ENCODE peak calls at places on chromosomes 11 and 22, in six cellular contexts. J is HCT116, B is upper lobe of left lung, M is GM12878, S is K562, X is HepG2. Q is an unnamed sample.

GRCh38 chr22:36143066-36143815 is 17.3 kb downstream of the APOL3 start:
- ATAC-seq in J (no peak), B (no peak), M (no peak), S (no peak), X (peak), Q (no peak)

GRCh38 chr11:6667733-6668374 is 12.2 kb upstream of the DCHS1 start:
- ATAC-seq in J (peak), B (peak), M (peak), S (peak), X (peak), Q (peak)

GRCh38 chr11:61411589-61411988 is 18.2 kb downstream of the CPSF7 start:
- ATAC-seq in J (no peak), B (no peak), M (no peak), S (no peak), X (no peak), Q (no peak)

GRCh38 chr11:126198648-126199047 is 12.8 kb downstream of the RPUSD4 start:
- ATAC-seq in J (no peak), B (no peak), M (no peak), S (no peak), X (no peak), Q (no peak)

GRCh38 chr22:29315286-29316195 is at the start of gene RASL10A:
- ATAC-seq in J (peak), B (no peak), M (no peak), S (no peak), X (peak), Q (no peak)

GRCh38 chr11:68331338-68331947 is 19.1 kb downstream of the LRP5 start:
- ATAC-seq in J (no peak), B (no peak), M (no peak), S (no peak), X (peak), Q (peak)

GRCh38 chr11:65900899-65901180 is 652 bp upstream of the FOSL1 start:
- ATAC-seq in J (no peak), B (no peak), M (no peak), S (no peak), X (no peak), Q (no peak)

GRCh38 chr11:67022961-67023956 is at the start of gene SYT12:
- ATAC-seq in J (peak), B (peak), M (no peak), S (no peak), X (peak), Q (no peak)

GRCh38 chr11:128201006-128201405 is 386.4 kb downstream of the ETS1 start:
- ATAC-seq in J (no peak), B (no peak), M (no peak), S (no peak), X (no peak), Q (no peak)

GRCh38 chr22:44333847-44334635 is 21.3 kb upstream of the SHISAL1 start:
- ATAC-seq in J (no peak), B (no peak), M (no peak), S (no peak), X (no peak), Q (no peak)

GRCh38 chr22:36425977-36426523 is 38.3 kb upstream of the MYH9 start:
- ATAC-seq in J (peak), B (peak), M (peak), S (peak), X (peak), Q (no peak)

GRCh38 chr11:103888541-103888951 is 147.9 kb upstream of the DDI1 start:
- ATAC-seq in J (no peak), B (no peak), M (no peak), S (no peak), X (no peak), Q (no peak)

GRCh38 chr11:68843052-68843561 is 1.4 kb upstream of the CPT1A start:
- ATAC-seq in J (no peak), B (no peak), M (peak), S (no peak), X (no peak), Q (no peak)

GRCh38 chr11:108115495-108116140 is 5.7 kb upstream of the ACAT1 start:
- ATAC-seq in J (no peak), B (peak), M (peak), S (peak), X (peak), Q (peak)

GRCh38 chr11:125091247-125091876 is 20.1 kb downstream of the TMEM218 start:
- ATAC-seq in J (peak), B (peak), M (peak), S (peak), X (peak), Q (peak)

GRCh38 chr22:22351366-22351765 is 106.8 kb downstream of the VPREB1 start:
- ATAC-seq in J (no peak), B (no peak), M (no peak), S (no peak), X (no peak), Q (no peak)
- TF ChIP-seq POLR2AphosphoS5 in J (no peak), B (no peak), M (no peak), S (no peak), X (no peak), Q (no peak)

GRCh38 chr22:42314709-42315391 is 44.4 kb upstream of the TCF20 start:
- ATAC-seq in J (no peak), B (no peak), M (no peak), S (no peak), X (no peak), Q (no peak)

GRCh38 chr22:42313204-42313603 is 42.8 kb upstream of the TCF20 start:
- ATAC-seq in J (peak), B (no peak), M (no peak), S (peak), X (peak), Q (no peak)

GRCh38 chr22:42316988-42317387 is 46.5 kb upstream of the TCF20 start:
- ATAC-seq in J (peak), B (peak), M (peak), S (peak), X (no peak), Q (peak)

GRCh38 chr22:42313804-42314581 is 43.5 kb upstream of the TCF20 start:
- ATAC-seq in J (peak), B (no peak), M (peak), S (peak), X (peak), Q (no peak)

GRCh38 chr22:42315392-42315756 is 44.9 kb upstream of the TCF20 start:
- ATAC-seq in J (no peak), B (no peak), M (no peak), S (no peak), X (no peak), Q (no peak)
- TF ChIP-seq POLR2A in J (no peak), B (no peak), M (no peak), S (no peak), X (no peak), Q (no peak)

DNA sequence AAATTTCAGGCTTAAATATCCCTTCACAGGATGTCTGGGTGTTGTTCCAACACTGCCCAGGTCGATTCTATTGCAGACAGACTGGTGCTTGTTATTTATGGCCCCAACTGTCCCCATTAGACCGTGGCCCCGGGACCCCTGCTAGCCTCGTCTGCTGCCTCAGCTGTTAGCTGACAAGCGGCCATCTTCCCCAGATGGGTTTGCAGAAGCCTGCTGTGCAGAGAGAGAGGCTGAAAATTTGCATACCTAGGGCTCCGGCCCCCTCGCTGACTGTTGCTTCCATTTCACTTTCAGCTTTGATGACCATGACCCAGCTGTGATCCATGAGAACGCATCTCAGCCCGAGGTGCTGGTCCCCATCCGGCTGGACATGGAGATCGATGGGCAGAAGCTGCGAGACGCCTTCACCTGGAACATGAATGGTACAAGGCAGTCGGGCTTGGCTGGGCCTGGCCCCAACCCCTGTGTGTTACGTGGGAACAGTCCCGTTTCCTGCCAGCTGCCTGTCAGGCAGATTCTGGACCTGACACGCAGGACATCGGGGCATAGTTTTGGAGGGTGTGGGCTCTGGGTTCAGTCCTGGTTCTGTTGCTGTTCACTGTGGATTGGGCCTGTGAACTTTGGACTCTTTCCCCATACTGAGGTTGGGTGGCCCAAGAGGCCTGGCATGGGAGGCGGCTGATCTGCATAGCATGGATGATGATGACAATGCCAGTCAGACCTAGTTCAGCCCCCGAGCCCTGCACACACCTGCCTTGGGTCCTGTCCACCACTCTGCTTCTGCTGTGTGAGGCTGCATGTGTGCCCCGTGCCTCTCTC is 16.4 kb downstream of the SMARCB1 start:
- ATAC-seq in J (no peak), B (peak), M (peak), S (no peak), X (peak), Q (no peak)
- TF ChIP-seq POLR2AphosphoS5 in J (no peak), B (no peak), M (peak), S (no peak), X (no peak), Q (no peak)

GRCh38 chr11:9460322-9461067 is at the start of gene ZNF143:
- ATAC-seq in J (peak), B (peak), M (peak), S (peak), X (peak), Q (peak)
- TF ChIP-seq POLR2A in J (no peak), B (peak), M (peak), S (peak), X (peak), Q (peak)

GRCh38 chr11:110295487-110296225 is 758 bp downstream of the RDX start:
- ATAC-seq in J (peak), B (peak), M (peak), S (peak), X (peak), Q (peak)
- TF ChIP-seq POLR2AphosphoS5 in J (peak), B (no peak), M (peak), S (no peak), X (no peak), Q (peak)

GRCh38 chr11:441418-442274 is at the start of gene ANO9:
- ATAC-seq in J (peak), B (peak), M (peak), S (peak), X (peak), Q (no peak)
- TF ChIP-seq POLR2A in J (no peak), B (peak), M (peak), S (no peak), X (no peak), Q (no peak)

GRCh38 chr11:445765-446588 is 4.1 kb upstream of the PTDSS2 start:
- ATAC-seq in J (no peak), B (no peak), M (no peak), S (no peak), X (peak), Q (no peak)
- TF ChIP-seq POLR2AphosphoS5 in J (no peak), B (no peak), M (no peak), S (no peak), X (peak), Q (no peak)

DNA sequence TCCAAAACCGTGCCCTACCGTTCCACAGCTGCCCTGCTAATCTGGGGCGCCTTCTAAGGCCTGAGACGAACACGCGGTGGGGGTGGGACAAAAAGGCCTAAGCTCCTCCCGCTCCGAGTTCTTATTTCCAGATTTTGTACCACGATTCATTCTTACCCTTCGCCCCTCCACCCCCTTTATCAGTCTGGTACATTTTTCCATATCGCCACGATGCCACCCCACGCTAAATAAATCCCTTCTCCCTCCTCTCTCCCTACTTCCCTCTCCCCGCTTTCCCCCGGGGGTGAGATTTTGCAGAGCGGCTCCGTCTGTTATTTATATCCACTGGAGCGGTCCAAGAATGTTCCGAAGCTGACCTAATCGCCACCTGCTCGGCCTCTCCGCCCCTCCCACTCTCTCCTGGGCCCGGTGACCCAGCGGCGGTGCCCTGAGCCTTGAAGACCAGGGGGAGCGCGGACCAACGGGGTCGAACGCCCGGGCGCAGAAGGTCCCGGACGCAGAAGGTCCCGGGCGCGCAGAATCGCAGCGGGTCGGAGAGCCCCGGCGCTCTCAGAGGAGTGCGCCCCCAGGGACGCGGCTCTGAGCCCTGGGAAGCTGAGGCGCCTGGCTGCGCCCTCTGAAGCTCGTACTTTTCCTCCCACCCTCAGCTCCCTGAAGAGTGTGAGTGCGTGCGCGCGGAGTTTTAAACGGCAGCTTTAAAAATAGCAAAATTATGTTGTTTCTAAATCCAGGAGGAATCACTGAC is 875 bp upstream of the PACSIN3 start:
- ATAC-seq in J (peak), B (peak), M (peak), S (peak), X (peak), Q (peak)
- TF ChIP-seq POLR2A in J (peak), B (peak), M (no peak), S (no peak), X (peak), Q (no peak)

GRCh38 chr11:8793114-8793777 is 110.7 kb downstream of the RPL27A start:
- ATAC-seq in J (no peak), B (peak), M (no peak), S (no peak), X (no peak), Q (no peak)

GRCh38 chr11:8794126-8794525 is 111.5 kb downstream of the RPL27A start:
- ATAC-seq in J (no peak), B (no peak), M (no peak), S (no peak), X (peak), Q (no peak)

GRCh38 chr11:8792636-8793035 is 110.0 kb downstream of the RPL27A start:
- ATAC-seq in J (no peak), B (no peak), M (no peak), S (no peak), X (no peak), Q (peak)

GRCh38 chr11:8796926-8797325 is 114.1 kb upstream of the AKIP1 start:
- ATAC-seq in J (no peak), B (no peak), M (no peak), S (no peak), X (no peak), Q (no peak)

DNA sequence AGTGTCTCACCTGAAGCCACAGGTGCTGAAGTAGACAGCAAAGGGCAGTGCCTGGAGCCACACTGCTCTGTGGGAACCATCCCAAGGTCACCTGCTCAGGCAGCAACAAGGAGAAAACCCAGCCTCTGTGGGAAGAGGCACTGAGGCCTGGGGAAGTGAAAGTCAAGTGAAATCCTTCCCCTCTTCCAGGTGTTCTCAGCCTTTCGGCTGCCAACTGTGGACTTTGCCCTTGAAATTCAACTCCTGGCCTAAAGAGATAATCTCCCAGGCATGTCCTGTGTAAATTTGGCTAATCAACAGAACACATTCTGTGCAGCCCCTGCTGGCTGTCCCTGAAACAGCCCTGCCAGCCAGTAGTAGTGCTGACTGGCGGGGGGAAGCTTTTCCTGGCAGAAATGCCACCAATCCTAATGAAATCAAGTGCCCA is 112.1 kb downstream of the RPL27A start:
- ATAC-seq in J (peak), B (no peak), M (peak), S (peak), X (peak), Q (no peak)
- TF ChIP-seq POLR2AphosphoS5 in J (no peak), B (no peak), M (no peak), S (no peak), X (peak), Q (no peak)

DNA sequence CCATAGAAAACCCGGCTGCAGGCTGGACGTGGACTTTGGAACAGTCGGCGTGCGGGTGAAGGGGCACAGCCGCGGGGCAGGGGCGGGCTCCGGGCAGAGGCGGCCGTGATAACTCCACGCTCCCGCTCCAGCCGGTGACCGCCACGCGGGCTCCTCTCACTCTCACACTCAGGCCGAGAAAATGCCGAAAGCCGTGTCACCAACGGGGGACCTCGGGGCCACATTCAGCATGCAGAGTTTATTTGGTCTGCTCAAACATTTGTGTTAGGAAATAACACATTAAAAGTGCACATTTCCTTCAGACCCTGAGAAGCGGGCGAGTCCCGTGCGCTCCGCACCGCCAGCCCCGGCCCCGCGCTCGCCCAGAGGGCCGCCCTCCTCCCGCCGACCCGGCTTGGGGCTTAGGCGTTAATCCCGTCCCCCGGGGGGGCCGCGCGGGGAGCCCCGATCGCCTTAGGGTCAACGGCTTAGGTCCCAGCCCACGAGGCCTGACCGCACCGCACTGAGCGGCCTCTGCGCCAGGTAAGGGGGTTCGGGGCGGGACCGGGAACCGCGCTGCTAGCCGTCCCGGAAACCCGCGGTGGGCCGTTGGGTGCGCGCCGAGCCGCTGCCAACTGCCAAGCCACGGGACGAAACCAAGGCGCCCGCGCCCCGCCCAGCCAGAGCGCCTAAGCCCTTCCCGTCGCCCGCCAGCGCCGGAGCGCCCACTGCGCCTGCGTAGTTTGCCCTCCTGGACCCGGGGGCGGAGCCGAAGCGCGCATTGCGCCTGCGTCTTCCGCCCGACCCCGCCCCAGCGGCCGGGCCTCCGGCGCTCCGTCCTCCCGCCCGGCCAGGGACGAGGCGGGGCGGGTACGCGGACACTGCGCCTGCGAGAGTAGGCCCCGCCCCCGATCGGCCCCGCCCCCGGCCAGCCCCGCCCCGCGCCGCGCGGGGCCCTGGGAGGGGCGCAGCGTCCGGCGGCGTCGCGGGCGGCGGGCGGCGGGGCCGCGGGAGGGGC is at the start of gene ZBED4:
- ATAC-seq in J (peak), B (peak), M (peak), S (peak), X (peak), Q (peak)
- TF ChIP-seq POLR2A in J (peak), B (peak), M (peak), S (peak), X (peak), Q (peak)

Q was measured in gastroesophageal sphincter.